ENCODE peak calls at places on chromosomes 7 and 10, in seven cellular contexts. X is K562, P is HCT116, W is H1, U is HepG2, L is SK-N-SH, A is GM12878. H is an unnamed sample.
A peak's percentile ranks its signal among the peaks of the same experiment; 100 is the strongest.

GRCh38 chr10:102918817-102919236 is 733 bp downstream of the CNNM2 start:
- DNase-seq in X (peak; percentile 33), P (no peak), W (no peak), U (peak; percentile 8), L (no peak), A (no peak), H (no peak)

GRCh38 chr10:99279626-99280111 is 44.0 kb upstream of the HPSE2 start:
- DNase-seq in X (no peak), P (no peak), W (no peak), U (no peak), L (no peak), A (no peak), H (peak; percentile 89)

GRCh38 chr7:99002146-99002826 is 124.0 kb downstream of the TRRAP start:
- DNase-seq in X (no peak), P (no peak), W (no peak), U (no peak), L (no peak), A (no peak), H (no peak)

GRCh38 chr10:80452688-80453391 is 1.3 kb upstream of the TSPAN14 start:
- DNase-seq in X (no peak), P (no peak), W (no peak), U (no peak), L (no peak), A (no peak), H (no peak)

GRCh38 chr7:72161534-72161933 is 250.6 kb downstream of the CALN1 start:
- DNase-seq in X (no peak), P (no peak), W (peak; percentile 89), U (no peak), L (no peak), A (no peak), H (no peak)

GRCh38 chr10:133083422-133084100 is 4.2 kb upstream of the ADGRA1 start:
- DNase-seq in X (no peak), P (no peak), W (no peak), U (no peak), L (no peak), A (no peak), H (no peak)

GRCh38 chr7:91827169-91827568 is 53.3 kb downstream of the MTERF1 start:
- DNase-seq in X (no peak), P (no peak), W (no peak), U (no peak), L (no peak), A (no peak), H (no peak)

GRCh38 chr10:17768957-17769356 is 17.0 kb downstream of the TMEM236 start:
- DNase-seq in X (no peak), P (no peak), W (no peak), U (no peak), L (no peak), A (no peak), H (peak; percentile 28)

GRCh38 chr10:108362306-108362705 is 1197.8 kb upstream of the SORCS1 start:
- DNase-seq in X (no peak), P (no peak), W (no peak), U (no peak), L (no peak), A (no peak), H (no peak)

GRCh38 chr10:60704480-60704879 is 73.8 kb upstream of the CDK1 start:
- DNase-seq in X (no peak), P (peak; percentile 7), W (no peak), U (peak; percentile 87), L (no peak), A (no peak), H (no peak)

GRCh38 chr10:8050561-8051108 is 3.9 kb upstream of the GATA3 start:
- DNase-seq in X (no peak), P (no peak), W (no peak), U (peak; percentile 93), L (no peak), A (no peak), H (peak; percentile 99)

GRCh38 chr10:14299516-14299915 is 31.2 kb downstream of the FRMD4A start:
- DNase-seq in X (no peak), P (no peak), W (no peak), U (no peak), L (no peak), A (no peak), H (no peak)

GRCh38 chr7:82163586-82163985 is 280.0 kb downstream of the CACNA2D1 start:
- DNase-seq in X (no peak), P (no peak), W (no peak), U (no peak), L (no peak), A (no peak), H (no peak)

GRCh38 chr7:2510909-2511768 is 8.4 kb upstream of the LFNG start:
- DNase-seq in X (no peak), P (no peak), W (no peak), U (peak; percentile 56), L (no peak), A (no peak), H (peak; percentile 77)

GRCh38 chr10:30160431-30160982 is 101.1 kb upstream of the JCAD start:
- DNase-seq in X (peak; percentile 32), P (no peak), W (no peak), U (no peak), L (no peak), A (no peak), H (no peak)

GRCh38 chr7:156820445-156821063 is 72.4 kb downstream of the LMBR1 start:
- DNase-seq in X (peak; percentile 35), P (no peak), W (no peak), U (no peak), L (no peak), A (no peak), H (no peak)

GRCh38 chr7:156819733-156820295 is 73.2 kb downstream of the LMBR1 start:
- DNase-seq in X (peak; percentile 43), P (no peak), W (no peak), U (no peak), L (no peak), A (no peak), H (no peak)

GRCh38 chr7:156811706-156812105 is 81.3 kb downstream of the LMBR1 start:
- DNase-seq in X (no peak), P (no peak), W (no peak), U (no peak), L (no peak), A (no peak), H (no peak)

GRCh38 chr7:156818133-156818532 is 74.8 kb downstream of the LMBR1 start:
- DNase-seq in X (no peak), P (no peak), W (no peak), U (peak; percentile 58), L (no peak), A (no peak), H (no peak)

GRCh38 chr7:156816943-156817572 is 75.9 kb downstream of the LMBR1 start:
- DNase-seq in X (no peak), P (no peak), W (no peak), U (peak; percentile 10), L (peak; percentile 44), A (no peak), H (no peak)
- TF ChIP-seq JUND in X (no peak), P (no peak), W (no peak), U (no peak), L (no peak), A (no peak), H (no peak)

GRCh38 chr7:100778061-100778621 is 44.7 kb downstream of the ZAN start:
- DNase-seq in X (no peak), P (no peak), W (no peak), U (no peak), L (no peak), A (no peak), H (no peak)
- TF ChIP-seq JUND in X (peak; percentile 50), P (no peak), W (no peak), U (no peak), L (no peak), A (no peak), H (no peak)

GRCh38 chr7:140571537-140572122 is 69.0 kb downstream of the DENND2A start:
- DNase-seq in X (no peak), P (no peak), W (no peak), U (no peak), L (no peak), A (no peak), H (no peak)
- TF ChIP-seq JUND in X (no peak), P (no peak), W (no peak), U (no peak), L (no peak), A (no peak), H (no peak)

GRCh38 chr10:101778781-101779543 is 3.0 kb upstream of the FGF8 start:
- DNase-seq in X (peak; percentile 67), P (no peak), W (peak; percentile 82), U (no peak), L (peak; percentile 34), A (no peak), H (peak; percentile 41)
- TF ChIP-seq JUND in X (no peak), P (no peak), W (no peak), U (no peak), L (no peak), A (no peak), H (no peak)

GRCh38 chr10:118925404-118925803 is 104.1 kb upstream of the NANOS1 start:
- DNase-seq in X (no peak), P (no peak), W (no peak), U (no peak), L (no peak), A (no peak), H (no peak)
- TF ChIP-seq JUND in X (no peak), P (no peak), W (no peak), U (no peak), L (no peak), A (no peak), H (no peak)

GRCh38 chr7:108321359-108321758 is 134.9 kb downstream of the NRCAM start:
- DNase-seq in X (no peak), P (no peak), W (no peak), U (no peak), L (no peak), A (no peak), H (no peak)
- TF ChIP-seq JUND in X (no peak), P (no peak), W (no peak), U (no peak), L (no peak), A (no peak), H (no peak)

GRCh38 chr7:11436317-11436716 is 395.7 kb downstream of the THSD7A start:
- DNase-seq in X (no peak), P (no peak), W (no peak), U (no peak), L (no peak), A (no peak), H (no peak)

GRCh38 chr7:11430112-11430511 is 401.9 kb downstream of the THSD7A start:
- DNase-seq in X (no peak), P (no peak), W (no peak), U (no peak), L (no peak), A (no peak), H (no peak)

GRCh38 chr7:11436773-11437524 is 395.0 kb downstream of the THSD7A start:
- DNase-seq in X (no peak), P (no peak), W (no peak), U (no peak), L (no peak), A (no peak), H (no peak)

GRCh38 chr7:11437987-11438386 is 394.0 kb downstream of the THSD7A start:
- DNase-seq in X (no peak), P (no peak), W (no peak), U (no peak), L (no peak), A (no peak), H (no peak)

DNA sequence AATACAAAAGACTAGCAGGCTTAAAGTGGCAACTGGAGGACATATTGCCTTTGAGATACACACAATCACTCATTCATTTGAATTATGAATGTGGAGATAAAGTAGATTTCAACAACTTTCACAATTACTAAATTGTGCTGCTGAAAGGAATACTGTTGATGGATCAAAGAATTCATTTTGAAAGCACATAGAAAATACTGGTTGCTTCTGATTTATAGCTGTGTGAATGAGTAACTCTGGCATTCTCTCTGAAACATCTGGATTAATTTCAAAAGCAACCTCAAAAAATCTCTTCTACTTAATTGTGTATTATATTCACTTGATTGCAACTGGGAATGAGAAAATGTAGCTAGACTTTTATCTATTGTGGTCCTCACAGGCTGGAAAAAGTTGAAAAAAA is 397.6 kb downstream of the THSD7A start:
- DNase-seq in X (no peak), P (no peak), W (no peak), U (no peak), L (no peak), A (no peak), H (no peak)
- TF ChIP-seq JUND in X (no peak), P (no peak), W (no peak), U (no peak), L (no peak), A (no peak), H (no peak)